ENCODE peak calls at places on chromosomes 2 and 18, in seven cellular contexts. K is HepG2, N is GM12878, E is SK-N-SH, P is GM12891, H is H1, O is K562. U is an unnamed sample.

GRCh38 chr2:194870974-194871535 is 786.0 kb upstream of the SLC39A10 start:
- DNase-seq in K (no peak), N (no peak), E (no peak), P (no peak), H (no peak), O (no peak), U (no peak)

GRCh38 chr2:41709702-41710599 is 337.9 kb upstream of the PKDCC start:
- DNase-seq in K (no peak), N (no peak), E (no peak), P (no peak), H (no peak), O (no peak), U (no peak)

GRCh38 chr2:241673797-241674725 is 12.6 kb downstream of the DTYMK start:
- DNase-seq in K (peak), N (no peak), E (peak), P (no peak), H (peak), O (peak), U (no peak)

GRCh38 chr2:239737144-239737463 is 288.0 kb downstream of the NDUFA10 start:
- DNase-seq in K (no peak), N (no peak), E (no peak), P (no peak), H (no peak), O (no peak), U (no peak)

GRCh38 chr2:48346124-48346536 is 183.8 kb upstream of the STON1 start:
- DNase-seq in K (peak), N (no peak), E (no peak), P (no peak), H (no peak), O (no peak), U (no peak)

GRCh38 chr18:55150001-55150400 is 190.7 kb upstream of the CCDC68 start:
- DNase-seq in K (no peak), N (no peak), E (no peak), P (no peak), H (no peak), O (no peak), U (no peak)

GRCh38 chr18:70181015-70181414 is 24.5 kb downstream of the RTTN start:
- DNase-seq in K (peak), N (no peak), E (no peak), P (no peak), H (no peak), O (no peak), U (no peak)

GRCh38 chr2:185335879-185336278 is 402.7 kb upstream of the FSIP2 start:
- DNase-seq in K (no peak), N (no peak), E (no peak), P (no peak), H (no peak), O (no peak), U (no peak)

GRCh38 chr2:240412211-240412830 is 23.1 kb upstream of the GPC1 start:
- DNase-seq in K (no peak), N (no peak), E (no peak), P (no peak), H (no peak), O (no peak), U (no peak)

GRCh38 chr18:72940509-72940908 is 72.7 kb upstream of the NETO1 start:
- DNase-seq in K (no peak), N (no peak), E (no peak), P (no peak), H (no peak), O (no peak), U (no peak)

GRCh38 chr18:72895548-72895947 is 27.8 kb upstream of the NETO1 start:
- DNase-seq in K (no peak), N (no peak), E (no peak), P (no peak), H (no peak), O (no peak), U (no peak)

GRCh38 chr2:881204-881918 is 69.3 kb upstream of the SNTG2 start:
- DNase-seq in K (no peak), N (peak), E (no peak), P (no peak), H (no peak), O (no peak), U (no peak)

GRCh38 chr18:77397617-77398016 is 148.0 kb downstream of the GALR1 start:
- DNase-seq in K (no peak), N (no peak), E (no peak), P (no peak), H (no peak), O (no peak), U (no peak)

GRCh38 chr2:72341639-72342038 is 194.0 kb upstream of the CYP26B1 start:
- DNase-seq in K (no peak), N (no peak), E (no peak), P (no peak), H (no peak), O (no peak), U (no peak)

GRCh38 chr2:235170536-235171510 is 219.0 kb downstream of the SH3BP4 start:
- DNase-seq in K (no peak), N (no peak), E (peak), P (no peak), H (no peak), O (no peak), U (no peak)
- TF ChIP-seq TAF1 in K (no peak), N (no peak), E (no peak), P (no peak), H (no peak), O (no peak), U (no peak)

DNA sequence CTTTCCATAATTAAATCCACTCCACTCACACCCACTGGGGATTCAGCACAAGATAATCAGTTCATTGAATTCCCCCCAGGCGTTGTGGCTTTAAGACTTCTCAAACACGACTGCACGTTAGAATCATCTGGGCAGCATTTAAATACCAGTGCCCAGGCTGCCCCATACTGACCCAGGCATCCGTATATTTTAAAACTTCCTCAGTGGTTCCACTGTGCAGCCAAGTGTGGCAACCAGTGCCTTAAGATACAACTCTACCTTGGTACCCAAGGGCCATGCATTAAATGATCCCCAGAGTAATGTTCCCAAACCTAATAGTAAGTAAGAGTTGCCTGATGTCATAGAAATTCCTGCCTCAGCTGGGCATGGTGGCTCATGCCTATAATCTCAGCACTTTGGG is 54.3 kb upstream of the BZW1 start:
- DNase-seq in K (no peak), N (no peak), E (no peak), P (no peak), H (no peak), O (no peak), U (no peak)
- TF ChIP-seq POLR2AphosphoS5 in K (no peak), N (no peak), E (no peak), P (no peak), H (no peak), O (no peak), U (no peak)

DNA sequence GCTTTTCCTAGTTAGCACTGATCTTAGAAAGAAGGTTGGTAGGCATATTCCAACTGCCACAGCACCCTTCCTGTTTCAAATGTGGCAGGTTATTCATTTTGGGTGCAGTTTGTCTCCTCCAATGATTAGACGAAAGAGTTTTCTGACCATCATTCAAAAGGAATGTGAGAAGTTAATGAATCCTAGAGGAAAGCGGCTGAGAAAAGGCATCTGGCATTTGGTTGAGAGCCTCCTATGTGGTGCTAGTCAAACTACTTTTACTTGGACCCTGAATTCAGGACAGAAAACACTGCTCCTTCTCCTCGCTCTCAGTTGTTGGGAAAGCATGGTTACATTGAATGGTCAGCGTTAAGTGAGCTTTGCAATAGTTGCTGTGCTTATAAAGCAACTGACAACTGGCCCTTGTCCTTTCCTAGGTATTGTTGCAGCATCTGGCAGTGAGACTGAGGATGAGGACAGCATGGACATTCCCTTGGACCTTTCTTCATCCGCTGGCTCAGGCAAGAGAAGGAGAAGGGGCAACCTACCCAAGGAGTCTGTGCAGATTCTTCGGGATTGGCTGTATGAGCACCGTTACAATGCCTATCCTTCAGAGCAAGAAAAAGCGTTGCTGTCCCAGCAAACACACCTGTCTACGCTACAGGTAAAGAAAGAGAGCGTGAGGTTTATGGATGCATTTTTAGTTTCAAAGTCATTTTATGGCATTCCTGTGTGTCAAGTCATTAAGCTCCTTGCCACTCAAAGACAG is 6.1 kb downstream of the TGIF1 start:
- DNase-seq in K (peak), N (no peak), E (no peak), P (no peak), H (no peak), O (no peak), U (no peak)
- TF ChIP-seq TAF1 in K (peak), N (no peak), E (no peak), P (no peak), H (no peak), O (no peak), U (no peak)

DNA sequence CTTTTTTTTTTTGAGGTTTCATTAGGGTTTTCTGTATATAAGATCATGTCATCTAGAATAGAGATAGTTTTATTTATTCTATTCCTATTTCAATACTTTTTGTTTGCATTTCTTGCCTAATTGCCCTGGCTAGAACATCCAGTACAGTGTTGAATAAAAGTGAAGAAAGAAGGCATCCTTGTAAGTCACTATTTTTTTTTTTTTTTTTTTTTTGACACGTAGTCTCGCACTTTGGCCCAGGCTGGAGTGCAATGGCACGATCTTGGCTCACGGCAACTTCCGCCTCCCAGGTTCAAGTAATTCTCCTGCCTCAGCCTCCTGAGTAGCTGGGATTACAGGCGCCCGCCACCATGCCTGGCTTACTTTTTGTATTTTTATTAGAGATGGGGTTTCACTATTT is 27.8 kb upstream of the RANBP2 start:
- DNase-seq in K (no peak), N (no peak), E (no peak), P (no peak), H (no peak), O (no peak), U (no peak)
- TF ChIP-seq POLR2AphosphoS5 in K (no peak), N (no peak), E (no peak), P (no peak), H (no peak), O (no peak), U (no peak)

GRCh38 chr2:220302756-220303155 is 675.3 kb downstream of the SLC4A3 start:
- DNase-seq in K (no peak), N (no peak), E (no peak), P (no peak), H (no peak), O (no peak), U (no peak)
- TF ChIP-seq TAF1 in K (no peak), N (no peak), E (no peak), P (no peak), H (no peak), O (no peak), U (no peak)

GRCh38 chr2:28071221-28071620 is 180.7 kb downstream of the BABAM2 start:
- DNase-seq in K (no peak), N (no peak), E (no peak), P (no peak), H (no peak), O (no peak), U (no peak)
- TF ChIP-seq POLR2AphosphoS5 in K (no peak), N (no peak), E (no peak), P (no peak), H (no peak), O (no peak), U (no peak)

DNA sequence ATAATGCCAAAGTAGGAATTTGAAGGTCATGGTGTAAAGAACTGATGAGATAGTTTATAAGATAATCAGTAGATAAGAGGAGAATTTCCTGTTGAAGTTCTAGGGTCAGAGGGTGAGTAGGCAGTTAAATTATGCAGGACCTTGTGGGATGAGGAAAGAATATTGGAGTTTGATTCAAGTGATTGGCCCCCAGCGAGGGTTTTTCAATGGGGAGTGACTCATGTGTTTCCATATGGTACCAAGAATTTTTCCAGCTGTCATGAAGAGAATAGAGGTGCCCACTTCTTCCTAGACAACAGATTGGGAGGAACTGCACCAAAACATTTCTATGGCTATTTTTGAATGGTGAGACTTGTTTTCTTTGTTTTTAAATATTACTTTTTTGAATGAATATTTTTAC is 940.2 kb upstream of the ZEB2 start:
- DNase-seq in K (no peak), N (no peak), E (no peak), P (no peak), H (no peak), O (no peak), U (no peak)
- TF ChIP-seq TAF1 in K (no peak), N (no peak), E (no peak), P (no peak), H (no peak), O (no peak), U (no peak)

GRCh38 chr18:44096016-44096415 is 584.7 kb upstream of the SETBP1 start:
- DNase-seq in K (no peak), N (no peak), E (no peak), P (no peak), H (no peak), O (no peak), U (no peak)
- TF ChIP-seq POLR2AphosphoS5 in K (no peak), N (no peak), E (no peak), P (no peak), H (no peak), O (no peak), U (no peak)

GRCh38 chr18:50627594-50628542 is 68.0 kb downstream of the MAPK4 start:
- DNase-seq in K (no peak), N (no peak), E (no peak), P (no peak), H (no peak), O (no peak), U (no peak)
- TF ChIP-seq TAF1 in K (no peak), N (no peak), E (no peak), P (no peak), H (no peak), O (no peak), U (no peak)